ENCODE peak calls at places on chromosomes 5 and 9, in eight cellular contexts. One of them, this sample, is unnamed.

GRCh38 chr9:91026266-91026665 is 224.6 kb downstream of the SYK start:
- DNase-seq in H1: no peak
- DNase-seq in GM10248: no peak
- DNase-seq in HFF-Myc: no peak
- DNase-seq in ovary: no peak
- DNase-seq in astrocyte of the spinal cord: no peak
- DNase-seq in chondrocyte: no peak
- DNase-seq in CD8-positive, alpha-beta T cell: no peak
- DNase-seq in this sample: no peak

GRCh38 chr5:139821806-139822552 is 26.4 kb downstream of the PSD2 start:
- DNase-seq in GM10248: no peak
- DNase-seq in HFF-Myc: no peak
- DNase-seq in ovary: no peak
- DNase-seq in CD8-positive, alpha-beta T cell: no peak
- DNase-seq in chondrocyte: no peak
- DNase-seq in astrocyte of the spinal cord: no peak
- DNase-seq in H1: no peak
- DNase-seq in this sample: no peak

GRCh38 chr5:13821366-13821765 is 123.1 kb downstream of the DNAH5 start:
- DNase-seq in H1: no peak
- DNase-seq in HFF-Myc: no peak
- DNase-seq in chondrocyte: no peak
- DNase-seq in GM10248: no peak
- DNase-seq in ovary: no peak
- DNase-seq in astrocyte of the spinal cord: no peak
- DNase-seq in CD8-positive, alpha-beta T cell: no peak
- DNase-seq in this sample: no peak

GRCh38 chr5:63572751-63573150 is 389.5 kb downstream of the HTR1A start:
- DNase-seq in chondrocyte: no peak
- DNase-seq in CD8-positive, alpha-beta T cell: no peak
- DNase-seq in GM10248: no peak
- DNase-seq in H1: no peak
- DNase-seq in ovary: no peak
- DNase-seq in HFF-Myc: no peak
- DNase-seq in astrocyte of the spinal cord: no peak
- DNase-seq in this sample: no peak

GRCh38 chr5:151288180-151288579 is 15.4 kb downstream of the SLC36A3 start:
- DNase-seq in H1: no peak
- DNase-seq in CD8-positive, alpha-beta T cell: no peak
- DNase-seq in chondrocyte: no peak
- DNase-seq in GM10248: peak
- DNase-seq in ovary: no peak
- DNase-seq in HFF-Myc: no peak
- DNase-seq in astrocyte of the spinal cord: no peak
- DNase-seq in this sample: no peak

GRCh38 chr5:54709096-54709495 is 191.5 kb downstream of the SNX18 start:
- DNase-seq in astrocyte of the spinal cord: no peak
- DNase-seq in GM10248: no peak
- DNase-seq in HFF-Myc: no peak
- DNase-seq in ovary: no peak
- DNase-seq in CD8-positive, alpha-beta T cell: no peak
- DNase-seq in H1: no peak
- DNase-seq in chondrocyte: no peak
- DNase-seq in this sample: no peak

GRCh38 chr5:89034588-89034987 is 151.6 kb upstream of the MEF2C start:
- DNase-seq in H1: no peak
- DNase-seq in astrocyte of the spinal cord: peak
- DNase-seq in ovary: no peak
- DNase-seq in HFF-Myc: no peak
- DNase-seq in CD8-positive, alpha-beta T cell: no peak
- DNase-seq in GM10248: peak
- DNase-seq in chondrocyte: no peak
- DNase-seq in this sample: no peak

GRCh38 chr9:30349526-30350513 is 2034.6 kb upstream of the ACO1 start:
- DNase-seq in CD8-positive, alpha-beta T cell: no peak
- DNase-seq in chondrocyte: peak
- DNase-seq in H1: no peak
- DNase-seq in GM10248: no peak
- DNase-seq in ovary: no peak
- DNase-seq in HFF-Myc: no peak
- DNase-seq in astrocyte of the spinal cord: no peak
- DNase-seq in this sample: no peak

GRCh38 chr9:20611751-20612287 is 10.5 kb downstream of the MLLT3 start:
- DNase-seq in astrocyte of the spinal cord: peak
- DNase-seq in H1: no peak
- DNase-seq in CD8-positive, alpha-beta T cell: no peak
- DNase-seq in HFF-Myc: no peak
- DNase-seq in GM10248: no peak
- DNase-seq in ovary: no peak
- DNase-seq in chondrocyte: no peak
- DNase-seq in this sample: no peak

GRCh38 chr5:87394407-87394806 is 18.3 kb downstream of the CCNH start:
- DNase-seq in chondrocyte: no peak
- DNase-seq in CD8-positive, alpha-beta T cell: no peak
- DNase-seq in ovary: no peak
- DNase-seq in astrocyte of the spinal cord: peak
- DNase-seq in H1: no peak
- DNase-seq in GM10248: no peak
- DNase-seq in HFF-Myc: no peak
- DNase-seq in this sample: peak

GRCh38 chr5:134503088-134503936 is 22.2 kb upstream of the JADE2 start:
- DNase-seq in H1: peak
- DNase-seq in astrocyte of the spinal cord: peak
- DNase-seq in ovary: peak
- DNase-seq in chondrocyte: peak
- DNase-seq in HFF-Myc: peak
- DNase-seq in CD8-positive, alpha-beta T cell: peak
- DNase-seq in GM10248: peak
- DNase-seq in this sample: peak

GRCh38 chr5:151030377-151030776 is 10.0 kb downstream of the GPX3 start:
- DNase-seq in ovary: no peak
- DNase-seq in HFF-Myc: no peak
- DNase-seq in chondrocyte: no peak
- DNase-seq in astrocyte of the spinal cord: no peak
- DNase-seq in CD8-positive, alpha-beta T cell: no peak
- DNase-seq in GM10248: no peak
- DNase-seq in H1: no peak
- DNase-seq in this sample: no peak

GRCh38 chr5:39599721-39600431 is 175.1 kb upstream of the DAB2 start:
- DNase-seq in HFF-Myc: peak
- DNase-seq in CD8-positive, alpha-beta T cell: no peak
- DNase-seq in astrocyte of the spinal cord: peak
- DNase-seq in chondrocyte: no peak
- DNase-seq in ovary: no peak
- DNase-seq in GM10248: no peak
- DNase-seq in H1: no peak
- DNase-seq in this sample: peak

GRCh38 chr9:134206317-134207300 is 42.2 kb upstream of the RNU6ATAC start:
- DNase-seq in astrocyte of the spinal cord: no peak
- DNase-seq in chondrocyte: peak
- DNase-seq in GM10248: peak
- DNase-seq in CD8-positive, alpha-beta T cell: no peak
- DNase-seq in ovary: no peak
- DNase-seq in HFF-Myc: no peak
- DNase-seq in H1: no peak
- DNase-seq in this sample: no peak

GRCh38 chr5:155532621-155533314 is 519.2 kb downstream of the KIF4B start:
- DNase-seq in ovary: no peak
- DNase-seq in GM10248: no peak
- DNase-seq in H1: no peak
- DNase-seq in chondrocyte: no peak
- DNase-seq in astrocyte of the spinal cord: peak
- DNase-seq in HFF-Myc: no peak
- DNase-seq in CD8-positive, alpha-beta T cell: no peak
- DNase-seq in this sample: no peak

GRCh38 chr5:118679123-118679940 is 309.0 kb downstream of the DTWD2 start:
- DNase-seq in CD8-positive, alpha-beta T cell: no peak
- DNase-seq in chondrocyte: no peak
- DNase-seq in ovary: no peak
- DNase-seq in GM10248: no peak
- DNase-seq in H1: no peak
- DNase-seq in HFF-Myc: no peak
- DNase-seq in astrocyte of the spinal cord: peak
- DNase-seq in this sample: no peak

GRCh38 chr5:61754792-61755191 is 422.7 kb downstream of the ZSWIM6 start:
- DNase-seq in GM10248: no peak
- DNase-seq in H1: no peak
- DNase-seq in HFF-Myc: no peak
- DNase-seq in chondrocyte: no peak
- DNase-seq in astrocyte of the spinal cord: no peak
- DNase-seq in CD8-positive, alpha-beta T cell: no peak
- DNase-seq in ovary: no peak
- DNase-seq in this sample: no peak

DNA sequence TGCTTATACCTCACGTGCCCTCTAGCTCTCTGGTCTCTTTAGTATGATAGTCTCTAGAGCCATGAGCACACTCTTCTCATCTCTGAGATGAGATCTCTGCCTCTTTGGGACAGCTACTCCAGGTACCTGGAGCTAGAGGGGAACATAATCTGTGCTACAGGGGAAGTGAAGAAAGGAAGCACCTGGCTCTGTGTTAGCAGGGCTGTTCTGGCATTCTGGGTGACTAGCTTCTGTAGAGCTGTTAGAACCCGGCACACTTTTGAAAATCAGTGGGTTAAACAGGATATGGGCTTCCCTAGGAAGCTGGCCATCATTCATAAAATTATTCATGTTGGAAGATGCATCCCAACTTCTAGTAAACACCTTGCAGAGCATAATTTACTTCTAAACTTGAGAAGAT is 224.8 kb downstream of the MCTP1 start:
- DNase-seq in CD8-positive, alpha-beta T cell: no peak
- DNase-seq in ovary: no peak
- DNase-seq in HFF-Myc: no peak
- DNase-seq in H1: no peak
- DNase-seq in astrocyte of the spinal cord: no peak
- DNase-seq in chondrocyte: no peak
- DNase-seq in GM10248: no peak
- DNase-seq in this sample: no peak
- TF ChIP-seq CTCF in CD8-positive, alpha-beta T cell: no peak
- TF ChIP-seq CTCF in ovary: no peak
- TF ChIP-seq CTCF in HFF-Myc: no peak
- TF ChIP-seq CTCF in H1: no peak
- TF ChIP-seq CTCF in astrocyte of the spinal cord: no peak
- TF ChIP-seq CTCF in chondrocyte: no peak
- TF ChIP-seq CTCF in GM10248: no peak
- TF ChIP-seq CTCF in this sample: no peak

DNA sequence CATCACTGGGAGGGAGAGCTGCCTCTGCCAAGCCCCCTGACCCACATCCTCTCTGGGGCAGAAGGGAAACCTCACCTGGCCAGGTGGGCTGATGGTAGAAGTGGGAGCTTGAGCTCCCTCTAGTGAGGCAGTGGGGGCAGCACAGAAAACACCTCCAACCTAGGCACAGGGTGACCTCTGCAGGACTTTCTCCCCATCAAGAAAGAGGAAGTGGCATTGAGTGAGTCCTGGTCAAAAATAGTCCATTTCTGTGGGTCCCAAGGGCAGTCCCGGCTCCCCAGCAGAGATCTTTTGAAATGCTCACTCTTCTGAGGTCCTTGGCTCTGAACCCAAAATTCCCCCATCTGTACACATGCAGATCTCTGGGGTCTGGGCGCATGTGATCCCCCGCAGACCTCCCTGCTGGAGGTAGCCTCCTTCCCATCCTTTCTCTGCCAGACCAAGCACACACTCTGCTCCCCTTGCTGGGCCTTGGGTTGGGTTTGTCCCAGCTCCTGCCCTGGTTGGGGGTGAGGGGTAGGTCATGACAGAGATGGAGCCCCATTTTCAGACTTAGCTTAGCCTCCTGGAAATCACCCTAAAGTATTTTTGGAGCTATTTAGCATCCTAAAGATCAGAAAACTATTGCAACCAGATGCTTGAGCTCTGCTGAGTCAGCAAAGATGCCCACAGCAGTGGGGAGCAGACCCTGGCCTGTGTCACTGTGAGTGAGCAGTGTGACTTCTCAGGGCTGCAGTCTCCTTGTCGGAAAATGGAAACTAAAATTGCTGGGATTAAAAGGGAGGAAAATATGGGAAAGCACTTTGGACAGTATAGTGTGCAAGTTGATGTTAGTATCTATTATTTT is 41.6 kb upstream of the LCP2 start:
- DNase-seq in astrocyte of the spinal cord: no peak
- DNase-seq in chondrocyte: no peak
- DNase-seq in H1: peak
- DNase-seq in CD8-positive, alpha-beta T cell: peak
- DNase-seq in ovary: no peak
- DNase-seq in GM10248: peak
- DNase-seq in HFF-Myc: no peak
- DNase-seq in this sample: no peak
- TF ChIP-seq CTCF in astrocyte of the spinal cord: no peak
- TF ChIP-seq CTCF in chondrocyte: no peak
- TF ChIP-seq CTCF in H1: peak
- TF ChIP-seq CTCF in CD8-positive, alpha-beta T cell: peak
- TF ChIP-seq CTCF in ovary: no peak
- TF ChIP-seq CTCF in GM10248: peak
- TF ChIP-seq CTCF in HFF-Myc: no peak
- TF ChIP-seq CTCF in this sample: no peak

DNA sequence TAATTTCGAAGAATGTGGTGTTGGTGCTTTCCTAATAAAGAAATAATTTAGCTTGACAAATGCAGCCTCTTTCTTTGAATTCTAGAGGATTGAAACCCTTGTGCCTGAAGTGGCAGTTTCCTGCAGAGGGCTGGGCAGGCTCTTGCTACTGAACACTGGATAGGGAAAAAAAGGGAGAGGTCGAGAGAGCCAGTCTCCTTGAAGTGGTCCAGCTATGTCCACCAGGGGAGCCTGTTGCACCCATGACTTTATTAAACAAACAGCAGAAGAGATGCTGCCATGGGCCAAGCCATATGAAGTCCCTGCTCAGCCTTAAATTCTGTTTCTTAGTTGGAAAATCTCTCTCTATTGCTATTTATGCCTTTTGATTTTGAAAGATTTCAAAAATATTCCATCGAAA is 178.4 kb downstream of the SMARCA2 start:
- DNase-seq in chondrocyte: no peak
- DNase-seq in H1: no peak
- DNase-seq in GM10248: no peak
- DNase-seq in HFF-Myc: no peak
- DNase-seq in ovary: no peak
- DNase-seq in astrocyte of the spinal cord: no peak
- DNase-seq in CD8-positive, alpha-beta T cell: no peak
- DNase-seq in this sample: no peak
- TF ChIP-seq CTCF in chondrocyte: peak
- TF ChIP-seq CTCF in H1: peak
- TF ChIP-seq CTCF in GM10248: no peak
- TF ChIP-seq CTCF in HFF-Myc: no peak
- TF ChIP-seq CTCF in ovary: no peak
- TF ChIP-seq CTCF in astrocyte of the spinal cord: no peak
- TF ChIP-seq CTCF in CD8-positive, alpha-beta T cell: no peak
- TF ChIP-seq CTCF in this sample: no peak

DNA sequence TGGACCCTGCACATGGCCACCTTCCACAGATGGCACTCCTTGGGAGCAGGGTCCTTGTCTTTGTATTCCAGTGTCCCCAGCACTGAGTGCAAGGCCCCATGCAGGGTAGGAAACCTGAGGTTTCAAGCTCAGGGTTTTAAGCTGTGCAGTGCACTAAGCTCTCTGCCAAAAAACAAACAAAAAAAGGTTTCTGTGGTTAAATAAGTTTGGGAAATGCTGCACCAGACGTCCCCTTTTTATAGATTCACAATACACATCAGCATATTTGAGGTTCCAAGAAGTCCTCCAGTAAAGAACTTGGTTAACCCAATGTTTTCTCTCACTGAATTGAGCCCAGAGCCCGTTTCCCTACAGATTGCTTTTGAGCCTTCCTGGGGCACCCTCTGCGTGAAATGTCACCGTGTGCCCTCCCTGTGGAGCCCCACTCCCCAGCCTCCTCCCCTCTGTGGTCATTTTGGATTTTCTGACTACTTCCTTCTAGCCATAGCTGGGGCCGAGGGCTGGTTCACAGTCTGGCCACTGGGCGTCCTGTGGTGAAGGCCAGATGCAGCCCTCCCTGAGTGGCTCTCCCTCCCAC is 17.1 kb downstream of the DELE1 start:
- DNase-seq in ovary: no peak
- DNase-seq in H1: no peak
- DNase-seq in HFF-Myc: no peak
- DNase-seq in astrocyte of the spinal cord: peak
- DNase-seq in GM10248: no peak
- DNase-seq in chondrocyte: no peak
- DNase-seq in CD8-positive, alpha-beta T cell: no peak
- DNase-seq in this sample: no peak
- TF ChIP-seq CTCF in ovary: no peak
- TF ChIP-seq CTCF in H1: no peak
- TF ChIP-seq CTCF in HFF-Myc: no peak
- TF ChIP-seq CTCF in astrocyte of the spinal cord: no peak
- TF ChIP-seq CTCF in GM10248: no peak
- TF ChIP-seq CTCF in chondrocyte: peak
- TF ChIP-seq CTCF in CD8-positive, alpha-beta T cell: no peak
- TF ChIP-seq CTCF in this sample: peak

This sample was measured in AG09319.